ENCODE peak calls at places on chromosomes 7 and 10, in five cellular contexts. C, V, N, O and X are unnamed samples.

GRCh38 chr10:111037868-111038267 is 39.0 kb upstream of the ADRA2A start:
- DNase-seq in N (no peak), V (no peak), O (no peak), C (no peak), X (no peak)

GRCh38 chr10:99827906-99828305 is 45.5 kb downstream of the ABCC2 start:
- DNase-seq in C (peak; percentile 54), V (no peak), N (no peak), O (no peak), X (peak; percentile 72)

GRCh38 chr7:50591480-50592438 is 26.6 kb upstream of the DDC start:
- DNase-seq in V (peak; percentile 25), N (no peak), C (no peak), O (no peak), X (no peak)

GRCh38 chr10:77156406-77156879 is 481.2 kb downstream of the KCNMA1 start:
- DNase-seq in O (no peak), V (no peak), N (no peak), C (peak; percentile 33), X (peak; percentile 75)

GRCh38 chr7:149742075-149742701 is 31.2 kb downstream of the ZNF467 start:
- DNase-seq in N (peak; percentile 69), V (peak; percentile 77), C (peak; percentile 21), O (peak; percentile 66), X (peak; percentile 41)

GRCh38 chr10:32687546-32687945 is 241.6 kb downstream of the CCDC7 start:
- DNase-seq in O (no peak), V (no peak), C (no peak), N (no peak), X (no peak)

GRCh38 chr10:104339469-104340098 is 1.3 kb upstream of the ITPRIP start:
- DNase-seq in O (no peak), C (no peak), N (peak; percentile 80), V (no peak), X (peak; percentile 77)

GRCh38 chr7:35839860-35840854 is 39.3 kb downstream of the SEPTIN7 start:
- DNase-seq in N (no peak), C (peak; percentile 22), O (no peak), V (no peak), X (peak; percentile 78)